ENCODE peak calls at places on chromosomes 16 and 17, in five cellular contexts. One of them, this sample, is unnamed.

GRCh38 chr17:67689534-67690177 is 28.1 kb upstream of the NOL11 start:
- DNase-seq in GM06990: peak
- DNase-seq in GM10248: peak
- DNase-seq in hippocampal formation: peak
- DNase-seq in H9: no peak
- DNase-seq in this sample: peak

GRCh38 chr16:89141884-89142267 is 29.7 kb upstream of the CDH15 start:
- DNase-seq in hippocampal formation: no peak
- DNase-seq in GM10248: no peak
- DNase-seq in GM06990: no peak
- DNase-seq in H9: no peak
- DNase-seq in this sample: no peak

GRCh38 chr17:7146115-7146514 is 31.5 kb upstream of the ASGR2 start:
- DNase-seq in hippocampal formation: no peak
- DNase-seq in H9: no peak
- DNase-seq in GM06990: no peak
- DNase-seq in GM10248: no peak
- DNase-seq in this sample: no peak

GRCh38 chr16:20372696-20373095 is 20.2 kb upstream of the UMOD start:
- DNase-seq in GM10248: no peak
- DNase-seq in hippocampal formation: no peak
- DNase-seq in H9: no peak
- DNase-seq in GM06990: no peak
- DNase-seq in this sample: no peak

GRCh38 chr16:31694461-31694860 is 166.8 kb downstream of the AHSP start:
- DNase-seq in GM10248: no peak
- DNase-seq in hippocampal formation: no peak
- DNase-seq in H9: no peak
- DNase-seq in GM06990: no peak
- DNase-seq in this sample: no peak

GRCh38 chr16:28313587-28313986 is 21.3 kb downstream of the SBK1 start:
- DNase-seq in hippocampal formation: no peak
- DNase-seq in GM10248: no peak
- DNase-seq in H9: no peak
- DNase-seq in GM06990: no peak
- DNase-seq in this sample: no peak

GRCh38 chr17:81037783-81038733 is 3.1 kb downstream of the BAIAP2 start:
- DNase-seq in GM10248: no peak
- DNase-seq in GM06990: no peak
- DNase-seq in H9: peak
- DNase-seq in hippocampal formation: no peak
- DNase-seq in this sample: no peak

GRCh38 chr17:61144876-61145564 is 254.6 kb upstream of the TBX2 start:
- DNase-seq in GM10248: no peak
- DNase-seq in GM06990: no peak
- DNase-seq in H9: no peak
- DNase-seq in hippocampal formation: no peak
- DNase-seq in this sample: no peak

GRCh38 chr17:81027591-81028505 is 7.1 kb upstream of the BAIAP2 start:
- DNase-seq in GM10248: no peak
- DNase-seq in H9: no peak
- DNase-seq in GM06990: no peak
- DNase-seq in hippocampal formation: no peak
- DNase-seq in this sample: no peak

GRCh38 chr17:49996495-49997255 is 1.7 kb upstream of the DLX3 start:
- DNase-seq in GM10248: peak
- DNase-seq in GM06990: peak
- DNase-seq in hippocampal formation: no peak
- DNase-seq in H9: peak
- DNase-seq in this sample: peak

This sample was measured in GM20000.